ENCODE peak calls at places on chromosome 18, in seven cellular contexts. One of them, this sample, is unnamed.

GRCh38 chr18:3495691-3496090 is 45.7 kb downstream of the TGIF1 start:
- DNase-seq in renal cortical epithelial cell: no peak
- DNase-seq in cerebellar cortex: no peak
- DNase-seq in progenitor cell of endocrine pancreas: no peak
- DNase-seq in NCI-H2029: no peak
- DNase-seq in psoas muscle: no peak
- DNase-seq in RWPE1: no peak
- DNase-seq in this sample: no peak

GRCh38 chr18:22377769-22378168 is 39.9 kb downstream of the CTAGE1 start:
- DNase-seq in renal cortical epithelial cell: no peak
- DNase-seq in cerebellar cortex: no peak
- DNase-seq in progenitor cell of endocrine pancreas: no peak
- DNase-seq in NCI-H2029: no peak
- DNase-seq in psoas muscle: no peak
- DNase-seq in RWPE1: no peak
- DNase-seq in this sample: no peak

GRCh38 chr18:21703241-21703820 is 1.2 kb downstream of the ABHD3 start:
- DNase-seq in renal cortical epithelial cell: no peak
- DNase-seq in cerebellar cortex: peak; percentile 21
- DNase-seq in progenitor cell of endocrine pancreas: no peak
- DNase-seq in NCI-H2029: no peak
- DNase-seq in psoas muscle: no peak
- DNase-seq in RWPE1: peak; percentile 56
- DNase-seq in this sample: no peak

GRCh38 chr18:23503967-23504352 is 649 bp downstream of the RMC1 start:
- DNase-seq in renal cortical epithelial cell: no peak
- DNase-seq in cerebellar cortex: peak; percentile 19
- DNase-seq in progenitor cell of endocrine pancreas: no peak
- DNase-seq in NCI-H2029: no peak
- DNase-seq in psoas muscle: no peak
- DNase-seq in RWPE1: no peak
- DNase-seq in this sample: no peak

GRCh38 chr18:62894681-62895390 is 179.5 kb downstream of the PHLPP1 start:
- DNase-seq in renal cortical epithelial cell: no peak
- DNase-seq in cerebellar cortex: no peak
- DNase-seq in progenitor cell of endocrine pancreas: no peak
- DNase-seq in NCI-H2029: no peak
- DNase-seq in psoas muscle: no peak
- DNase-seq in RWPE1: no peak
- DNase-seq in this sample: no peak

GRCh38 chr18:70931942-70932814 is 643.3 kb downstream of the SOCS6 start:
- DNase-seq in renal cortical epithelial cell: peak; percentile 51
- DNase-seq in cerebellar cortex: peak; percentile 43
- DNase-seq in progenitor cell of endocrine pancreas: no peak
- DNase-seq in NCI-H2029: no peak
- DNase-seq in psoas muscle: no peak
- DNase-seq in RWPE1: peak; percentile 1
- DNase-seq in this sample: no peak

GRCh38 chr18:49708674-49709580 is 104.4 kb downstream of the ACAA2 start:
- DNase-seq in renal cortical epithelial cell: peak; percentile 76
- DNase-seq in cerebellar cortex: no peak
- DNase-seq in progenitor cell of endocrine pancreas: no peak
- DNase-seq in NCI-H2029: no peak
- DNase-seq in psoas muscle: no peak
- DNase-seq in RWPE1: no peak
- DNase-seq in this sample: no peak

GRCh38 chr18:35171315-35171987 is 69.4 kb upstream of the ZNF397 start:
- DNase-seq in renal cortical epithelial cell: peak; percentile 91
- DNase-seq in cerebellar cortex: no peak
- DNase-seq in progenitor cell of endocrine pancreas: no peak
- DNase-seq in NCI-H2029: peak; percentile 21
- DNase-seq in psoas muscle: no peak
- DNase-seq in RWPE1: no peak
- DNase-seq in this sample: no peak

GRCh38 chr18:41464278-41464677 is 490.8 kb upstream of the PIK3C3 start:
- DNase-seq in renal cortical epithelial cell: no peak
- DNase-seq in cerebellar cortex: no peak
- DNase-seq in progenitor cell of endocrine pancreas: no peak
- DNase-seq in NCI-H2029: no peak
- DNase-seq in psoas muscle: no peak
- DNase-seq in RWPE1: no peak
- DNase-seq in this sample: no peak

GRCh38 chr18:43970656-43971055 is 693.4 kb upstream of the SYT4 start:
- DNase-seq in renal cortical epithelial cell: peak; percentile 74
- DNase-seq in cerebellar cortex: no peak
- DNase-seq in progenitor cell of endocrine pancreas: no peak
- DNase-seq in NCI-H2029: no peak
- DNase-seq in psoas muscle: no peak
- DNase-seq in RWPE1: no peak
- DNase-seq in this sample: no peak

GRCh38 chr18:13337369-13337768 is 118.8 kb downstream of the LDLRAD4 start:
- DNase-seq in renal cortical epithelial cell: no peak
- DNase-seq in cerebellar cortex: no peak
- DNase-seq in progenitor cell of endocrine pancreas: no peak
- DNase-seq in NCI-H2029: no peak
- DNase-seq in psoas muscle: no peak
- DNase-seq in RWPE1: no peak
- DNase-seq in this sample: no peak

GRCh38 chr18:62768172-62768943 is 53.0 kb downstream of the PHLPP1 start:
- DNase-seq in renal cortical epithelial cell: no peak
- DNase-seq in cerebellar cortex: no peak
- DNase-seq in progenitor cell of endocrine pancreas: no peak
- DNase-seq in NCI-H2029: no peak
- DNase-seq in psoas muscle: no peak
- DNase-seq in RWPE1: no peak
- DNase-seq in this sample: no peak

GRCh38 chr18:79912409-79912991 is 39.0 kb downstream of the SLC66A2 start:
- DNase-seq in renal cortical epithelial cell: no peak
- DNase-seq in cerebellar cortex: peak; percentile 65
- DNase-seq in progenitor cell of endocrine pancreas: no peak
- DNase-seq in NCI-H2029: no peak
- DNase-seq in psoas muscle: peak; percentile 80
- DNase-seq in RWPE1: no peak
- DNase-seq in this sample: no peak

GRCh38 chr18:12726774-12727550 is 24.1 kb downstream of the PSMG2 start:
- DNase-seq in renal cortical epithelial cell: peak; percentile 70
- DNase-seq in cerebellar cortex: peak; percentile 77
- DNase-seq in progenitor cell of endocrine pancreas: peak; percentile 56
- DNase-seq in NCI-H2029: peak; percentile 16
- DNase-seq in psoas muscle: no peak
- DNase-seq in RWPE1: peak; percentile 68
- DNase-seq in this sample: peak; percentile 75

GRCh38 chr18:50658601-50659000 is 98.7 kb downstream of the MAPK4 start:
- DNase-seq in renal cortical epithelial cell: no peak
- DNase-seq in cerebellar cortex: no peak
- DNase-seq in progenitor cell of endocrine pancreas: no peak
- DNase-seq in NCI-H2029: no peak
- DNase-seq in psoas muscle: no peak
- DNase-seq in RWPE1: no peak
- DNase-seq in this sample: no peak

GRCh38 chr18:3524706-3525105 is 74.7 kb downstream of the TGIF1 start:
- DNase-seq in renal cortical epithelial cell: peak; percentile 30
- DNase-seq in cerebellar cortex: no peak
- DNase-seq in progenitor cell of endocrine pancreas: no peak
- DNase-seq in NCI-H2029: no peak
- DNase-seq in psoas muscle: no peak
- DNase-seq in RWPE1: no peak
- DNase-seq in this sample: no peak

GRCh38 chr18:75244336-75244735 is 33.7 kb downstream of the TSHZ1 start:
- DNase-seq in renal cortical epithelial cell: peak; percentile 36
- DNase-seq in cerebellar cortex: peak; percentile 84
- DNase-seq in progenitor cell of endocrine pancreas: no peak
- DNase-seq in NCI-H2029: no peak
- DNase-seq in psoas muscle: no peak
- DNase-seq in RWPE1: no peak
- DNase-seq in this sample: peak; percentile 2

GRCh38 chr18:37261988-37262387 is 303.6 kb downstream of the CELF4 start:
- DNase-seq in renal cortical epithelial cell: no peak
- DNase-seq in cerebellar cortex: no peak
- DNase-seq in progenitor cell of endocrine pancreas: no peak
- DNase-seq in NCI-H2029: no peak
- DNase-seq in psoas muscle: no peak
- DNase-seq in RWPE1: no peak
- DNase-seq in this sample: no peak

GRCh38 chr18:57644540-57644939 is 22.9 kb upstream of the NARS1 start:
- DNase-seq in renal cortical epithelial cell: peak; percentile 52
- DNase-seq in cerebellar cortex: no peak
- DNase-seq in progenitor cell of endocrine pancreas: no peak
- DNase-seq in NCI-H2029: no peak
- DNase-seq in psoas muscle: no peak
- DNase-seq in RWPE1: no peak
- DNase-seq in this sample: no peak

GRCh38 chr18:23487738-23488625 is 15.3 kb upstream of the RMC1 start:
- DNase-seq in renal cortical epithelial cell: no peak
- DNase-seq in cerebellar cortex: no peak
- DNase-seq in progenitor cell of endocrine pancreas: no peak
- DNase-seq in NCI-H2029: no peak
- DNase-seq in psoas muscle: no peak
- DNase-seq in RWPE1: no peak
- DNase-seq in this sample: no peak

GRCh38 chr18:6731197-6731596 is 1.7 kb downstream of the ARHGAP28 start:
- DNase-seq in renal cortical epithelial cell: peak; percentile 25
- DNase-seq in cerebellar cortex: no peak
- DNase-seq in progenitor cell of endocrine pancreas: no peak
- DNase-seq in NCI-H2029: no peak
- DNase-seq in psoas muscle: no peak
- DNase-seq in RWPE1: no peak
- DNase-seq in this sample: no peak

GRCh38 chr18:54812885-54813284 is 15.4 kb upstream of the RAB27B start:
- DNase-seq in renal cortical epithelial cell: no peak
- DNase-seq in cerebellar cortex: no peak
- DNase-seq in progenitor cell of endocrine pancreas: no peak
- DNase-seq in NCI-H2029: no peak
- DNase-seq in psoas muscle: no peak
- DNase-seq in RWPE1: no peak
- DNase-seq in this sample: no peak

GRCh38 chr18:9743200-9744016 is 35.3 kb downstream of the RAB31 start:
- DNase-seq in renal cortical epithelial cell: peak; percentile 99
- DNase-seq in cerebellar cortex: no peak
- DNase-seq in progenitor cell of endocrine pancreas: no peak
- DNase-seq in NCI-H2029: no peak
- DNase-seq in psoas muscle: peak; percentile 50
- DNase-seq in RWPE1: peak; percentile 92
- DNase-seq in this sample: no peak

GRCh38 chr18:9941108-9941507 is 27.3 kb downstream of the VAPA start:
- DNase-seq in renal cortical epithelial cell: no peak
- DNase-seq in cerebellar cortex: no peak
- DNase-seq in progenitor cell of endocrine pancreas: no peak
- DNase-seq in NCI-H2029: no peak
- DNase-seq in psoas muscle: no peak
- DNase-seq in RWPE1: no peak
- DNase-seq in this sample: no peak

GRCh38 chr18:63322908-63323634 is 3.5 kb upstream of the BCL2 start:
- DNase-seq in renal cortical epithelial cell: peak; percentile 78
- DNase-seq in cerebellar cortex: peak; percentile 87
- DNase-seq in progenitor cell of endocrine pancreas: peak; percentile 30
- DNase-seq in NCI-H2029: peak; percentile 42
- DNase-seq in psoas muscle: no peak
- DNase-seq in RWPE1: peak; percentile 45
- DNase-seq in this sample: no peak

GRCh38 chr18:22314406-22314805 is 103.3 kb downstream of the CTAGE1 start:
- DNase-seq in renal cortical epithelial cell: no peak
- DNase-seq in cerebellar cortex: no peak
- DNase-seq in progenitor cell of endocrine pancreas: no peak
- DNase-seq in NCI-H2029: no peak
- DNase-seq in psoas muscle: no peak
- DNase-seq in RWPE1: peak; percentile 5
- DNase-seq in this sample: no peak

GRCh38 chr18:55778731-55779460 is 190.9 kb upstream of the TCF4 start:
- DNase-seq in renal cortical epithelial cell: no peak
- DNase-seq in cerebellar cortex: peak; percentile 28
- DNase-seq in progenitor cell of endocrine pancreas: no peak
- DNase-seq in NCI-H2029: no peak
- DNase-seq in psoas muscle: no peak
- DNase-seq in RWPE1: no peak
- DNase-seq in this sample: no peak

GRCh38 chr18:36297419-36298112 is at the start of gene FHOD3:
- DNase-seq in renal cortical epithelial cell: no peak
- DNase-seq in cerebellar cortex: no peak
- DNase-seq in progenitor cell of endocrine pancreas: peak; percentile 65
- DNase-seq in NCI-H2029: peak; percentile 18
- DNase-seq in psoas muscle: peak; percentile 84
- DNase-seq in RWPE1: peak; percentile 53
- DNase-seq in this sample: no peak

GRCh38 chr18:54357082-54357659 is 487 bp downstream of the STARD6 start:
- DNase-seq in renal cortical epithelial cell: no peak
- DNase-seq in cerebellar cortex: no peak
- DNase-seq in progenitor cell of endocrine pancreas: no peak
- DNase-seq in NCI-H2029: no peak
- DNase-seq in psoas muscle: no peak
- DNase-seq in RWPE1: peak; percentile 5
- DNase-seq in this sample: no peak